ENCODE peak calls at places on chromosomes 3 and 15, in seven cellular contexts. S is astrocyte of the spinal cord; F is activated CD4-positive, CD25-positive, alpha-beta regulatory T cell treated with anti-CD3 and anti-CD28 coated beads, Interleukin-2, amount 50 U/mL, for 72 hours; I is effector CD8-positive, alpha-beta T cell; K is GM12878; N is effector memory CD4-positive, alpha-beta T cell; J is stimulated activated CD8-positive, alpha-beta memory T cell treated with anti-CD3 and anti-CD28 coated beads, Interleukin-4, amount 100 ng/mL, for 24 hours. L is an unnamed sample.

GRCh38 chr15:55116636-55117035 is 80.1 kb downstream of the RSL24D1 start:
- DNase-seq in I (no peak), N (no peak), J (no peak), F (no peak), K (no peak), S (no peak), L (no peak)

GRCh38 chr15:29312387-29312786 is 42.8 kb upstream of the NSMCE3 start:
- DNase-seq in K (no peak), S (peak), N (no peak), F (no peak), I (no peak), J (no peak), L (no peak)

GRCh38 chr3:129016366-129016724 is 15.2 kb downstream of the EFCC1 start:
- DNase-seq in F (no peak), S (no peak), I (peak), J (no peak), N (peak), K (no peak), L (peak)

GRCh38 chr3:147409143-147410121 is at the start of gene ZIC1:
- DNase-seq in J (no peak), S (peak), I (no peak), N (no peak), K (no peak), F (no peak), L (no peak)

GRCh38 chr3:123086110-123086642 is 19.4 kb downstream of the PDIA5 start:
- DNase-seq in S (no peak), I (no peak), K (no peak), F (no peak), J (no peak), N (no peak), L (no peak)

GRCh38 chr15:99135194-99135593 is 30.3 kb downstream of the SYNM start:
- DNase-seq in F (no peak), N (no peak), S (peak), I (no peak), K (peak), J (no peak), L (peak)

GRCh38 chr3:50806806-50807205 is 132.1 kb downstream of the DOCK3 start:
- DNase-seq in I (no peak), J (no peak), N (no peak), F (no peak), S (no peak), K (no peak), L (no peak)

GRCh38 chr15:65862682-65863081 is 6.6 kb upstream of the RAB11A start:
- DNase-seq in K (no peak), N (no peak), S (peak), I (peak), F (peak), J (peak), L (no peak)

GRCh38 chr3:113658107-113658506 is 38.3 kb downstream of the USF3 start:
- DNase-seq in F (no peak), S (no peak), K (no peak), J (no peak), N (no peak), I (no peak), L (no peak)

GRCh38 chr15:74614744-74615312 is 808 bp upstream of the CLK3 start:
- DNase-seq in N (peak), I (peak), K (peak), F (peak), S (peak), J (peak), L (peak)

GRCh38 chr15:39429898-39430357 is 151.0 kb upstream of the THBS1 start:
- DNase-seq in I (no peak), K (no peak), S (peak), J (no peak), F (no peak), N (no peak), L (peak)

GRCh38 chr3:27472166-27472565 is 12.0 kb downstream of the SLC4A7 start:
- DNase-seq in K (no peak), I (no peak), F (no peak), S (no peak), N (no peak), J (no peak), L (no peak)

GRCh38 chr3:139263798-139264197 is 80.0 kb upstream of the MRPS22 start:
- DNase-seq in S (no peak), K (no peak), J (no peak), F (no peak), N (no peak), I (no peak), L (no peak)

GRCh38 chr3:148643389-148643840 is 54.3 kb upstream of the AGTR1 start:
- DNase-seq in N (no peak), J (no peak), K (no peak), S (peak), F (no peak), I (no peak), L (no peak)

GRCh38 chr15:60539017-60539416 is 60.1 kb upstream of the ICE2 start:
- DNase-seq in N (no peak), F (no peak), K (no peak), S (no peak), I (no peak), J (no peak), L (no peak)

GRCh38 chr15:71530116-71530515 is 280.2 kb upstream of the NR2E3 start:
- DNase-seq in N (no peak), J (no peak), K (no peak), I (no peak), S (no peak), F (no peak), L (no peak)

GRCh38 chr3:132380979-132381944 is 36.0 kb upstream of the DNAJC13 start:
- DNase-seq in N (no peak), S (no peak), K (no peak), J (no peak), F (no peak), I (no peak), L (no peak)

GRCh38 chr15:72130272-72130671 is 12.1 kb downstream of the SENP8 start:
- DNase-seq in S (no peak), J (no peak), K (no peak), N (no peak), F (no peak), I (no peak), L (no peak)

GRCh38 chr15:50778089-50778488 is 12.6 kb upstream of the SPPL2A start:
- DNase-seq in I (no peak), N (no peak), K (no peak), F (no peak), J (no peak), S (no peak), L (no peak)

GRCh38 chr3:120496278-120496975 is 45.6 kb upstream of the FSTL1 start:
- DNase-seq in J (no peak), S (peak), F (no peak), K (no peak), N (no peak), I (no peak), L (no peak)

GRCh38 chr15:63244976-63245645 is 32.3 kb upstream of the APH1B start:
- DNase-seq in K (no peak), J (no peak), S (no peak), F (no peak), I (no peak), N (no peak), L (no peak)

GRCh38 chr3:194871143-194871863 is 185.6 kb downstream of the FAM43A start:
- DNase-seq in F (no peak), S (peak), N (no peak), I (no peak), J (no peak), K (no peak), L (no peak)

GRCh38 chr3:72567976-72568560 is 280.2 kb downstream of the SHQ1 start:
- DNase-seq in F (no peak), J (no peak), S (no peak), K (no peak), I (no peak), N (no peak), L (no peak)

GRCh38 chr15:57655809-57656208 is 50.7 kb upstream of the POLR2M start:
- DNase-seq in S (no peak), N (no peak), K (no peak), F (no peak), J (no peak), I (no peak), L (no peak)

GRCh38 chr3:36557021-36557707 is 176.9 kb downstream of the STAC start:
- DNase-seq in I (no peak), K (no peak), N (no peak), J (no peak), S (no peak), F (no peak), L (no peak)

GRCh38 chr3:12870942-12871341 is 29.6 kb upstream of the RPL32 start:
- DNase-seq in J (no peak), F (no peak), K (no peak), S (no peak), N (no peak), I (no peak), L (no peak)

GRCh38 chr3:142180761-142181362 is 31.5 kb upstream of the TFDP2 start:
- DNase-seq in F (no peak), J (peak), N (no peak), S (peak), I (no peak), K (no peak), L (no peak)

GRCh38 chr3:157590273-157590672 is 87.1 kb upstream of the VEPH1 start:
- DNase-seq in S (no peak), K (no peak), I (no peak), J (no peak), N (no peak), F (no peak), L (no peak)

GRCh38 chr3:178084938-178085816 is 451.1 kb upstream of the KCNMB2 start:
- DNase-seq in J (peak), I (peak), N (no peak), S (peak), K (no peak), F (no peak), L (peak)

GRCh38 chr15:72836676-72837325 is 53.2 kb upstream of the ADPGK start:
- DNase-seq in N (no peak), K (no peak), F (no peak), S (no peak), I (no peak), J (no peak), L (no peak)

GRCh38 chr3:1534252-1534651 is 441.4 kb downstream of the CNTN6 start:
- DNase-seq in J (no peak), I (no peak), S (no peak), K (no peak), F (no peak), N (no peak), L (no peak)

GRCh38 chr3:13080591-13080990 is 7.4 kb upstream of the IQSEC1 start:
- DNase-seq in I (no peak), K (no peak), N (no peak), S (no peak), J (no peak), F (no peak), L (no peak)

GRCh38 chr15:101250931-101251829 is 668 bp downstream of the CHSY1 start:
- DNase-seq in N (no peak), J (peak), K (no peak), I (peak), S (no peak), F (peak), L (peak)

GRCh38 chr15:100596792-100597191 is 5.2 kb downstream of the LINS1 start:
- DNase-seq in N (peak), K (peak), I (peak), J (peak), S (peak), F (peak), L (peak)

GRCh38 chr3:25037049-25037547 is 391.0 kb upstream of the RARB start:
- DNase-seq in J (no peak), K (no peak), I (no peak), N (no peak), S (peak), F (no peak), L (no peak)

GRCh38 chr3:180679178-180680096 is at the start of gene CCDC39:
- DNase-seq in I (peak), J (peak), F (peak), S (peak), K (peak), N (no peak), L (peak)

GRCh38 chr15:77702211-77702957 is 69.7 kb upstream of the LINGO1 start:
- DNase-seq in I (no peak), S (peak), J (no peak), F (no peak), K (no peak), N (no peak), L (no peak)

GRCh38 chr3:40191850-40192448 is 117.6 kb upstream of the EIF1B start:
- DNase-seq in S (peak), J (peak), F (peak), K (no peak), N (peak), I (peak), L (peak)

GRCh38 chr3:181431743-181432142 is 280.0 kb upstream of the SOX2 start:
- DNase-seq in F (no peak), J (no peak), S (peak), N (no peak), I (no peak), K (no peak), L (no peak)

L was measured in T-helper 1 cell.